ENCODE peak calls at places on chromosomes 1 and 21, in nine cellular contexts. Z, T, C, L, A, N, O, V and E are unnamed samples.

GRCh38 chr1:170326221-170326620 is 180.5 kb downstream of the NTMT2 start:
- DNase-seq in Z (no peak), T (no peak), C (no peak), L (no peak), A (no peak), N (no peak), O (no peak), V (no peak), E (no peak)

GRCh38 chr1:214862421-214862820 is 220.1 kb upstream of the KCNK2 start:
- DNase-seq in Z (no peak), T (no peak), C (no peak), L (no peak), A (peak; percentile 73), N (no peak), O (no peak), V (no peak), E (no peak)

GRCh38 chr1:54153548-54154439 is 994 bp upstream of the CDCP2 start:
- DNase-seq in Z (peak; percentile 89), T (no peak), C (peak; percentile 88), L (no peak), A (peak; percentile 29), N (no peak), O (no peak), V (no peak), E (peak; percentile 76)

GRCh38 chr1:194052514-194053333 is 866.3 kb upstream of the B3GALT2 start:
- DNase-seq in Z (no peak), T (no peak), C (no peak), L (no peak), A (no peak), N (no peak), O (no peak), V (no peak), E (no peak)

GRCh38 chr1:183645453-183646024 is 7.6 kb downstream of the APOBEC4 start:
- DNase-seq in Z (no peak), T (no peak), C (no peak), L (no peak), A (no peak), N (no peak), O (no peak), V (no peak), E (no peak)

GRCh38 chr1:67896826-67897225 is 63.6 kb upstream of the GNG12 start:
- DNase-seq in Z (no peak), T (no peak), C (no peak), L (no peak), A (no peak), N (no peak), O (no peak), V (no peak), E (no peak)

GRCh38 chr1:47478090-47478489 is 40.2 kb downstream of the FOXD2 start:
- DNase-seq in Z (peak; percentile 88), T (no peak), C (no peak), L (no peak), A (no peak), N (no peak), O (no peak), V (no peak), E (no peak)

GRCh38 chr21:42481169-42481568 is 14.9 kb downstream of the RSPH1 start:
- DNase-seq in Z (no peak), T (no peak), C (no peak), L (no peak), A (no peak), N (no peak), O (no peak), V (no peak), E (no peak)

GRCh38 chr1:220123889-220124288 is 30.0 kb downstream of the IARS2 start:
- DNase-seq in Z (peak; percentile 36), T (no peak), C (no peak), L (peak; percentile 16), A (peak; percentile 42), N (peak; percentile 21), O (no peak), V (peak; percentile 14), E (no peak)

GRCh38 chr1:100452641-100453040 is 85.3 kb upstream of the GPR88 start:
- DNase-seq in Z (no peak), T (no peak), C (no peak), L (no peak), A (peak; percentile 46), N (no peak), O (no peak), V (no peak), E (no peak)

GRCh38 chr1:29912413-29912812 is 676.1 kb downstream of the PTPRU start:
- DNase-seq in Z (no peak), T (no peak), C (no peak), L (no peak), A (peak; percentile 42), N (peak; percentile 29), O (no peak), V (no peak), E (no peak)

GRCh38 chr21:45150630-45151265 is 76.4 kb downstream of the ADARB1 start:
- DNase-seq in Z (no peak), T (no peak), C (no peak), L (no peak), A (no peak), N (no peak), O (no peak), V (no peak), E (no peak)

GRCh38 chr1:59096501-59096900 is 200.4 kb upstream of the FGGY start:
- DNase-seq in Z (no peak), T (peak; percentile 52), C (no peak), L (no peak), A (no peak), N (no peak), O (no peak), V (no peak), E (peak; percentile 51)

GRCh38 chr1:65284229-65284628 is 25.1 kb upstream of the DNAJC6 start:
- DNase-seq in Z (no peak), T (peak; percentile 11), C (no peak), L (no peak), A (no peak), N (no peak), O (no peak), V (no peak), E (no peak)

GRCh38 chr1:233341117-233341516 is 13.6 kb downstream of the MAP3K21 start:
- DNase-seq in Z (no peak), T (no peak), C (no peak), L (no peak), A (no peak), N (no peak), O (no peak), V (no peak), E (no peak)

GRCh38 chr1:74772945-74773344 is 40.0 kb downstream of the TYW3 start:
- DNase-seq in Z (no peak), T (no peak), C (no peak), L (no peak), A (no peak), N (no peak), O (no peak), V (no peak), E (no peak)

GRCh38 chr1:204123376-204123775 is 28.5 kb downstream of the ETNK2 start:
- DNase-seq in Z (peak; percentile 44), T (no peak), C (no peak), L (peak; percentile 32), A (peak; percentile 30), N (no peak), O (no peak), V (no peak), E (no peak)

GRCh38 chr1:156667968-156668709 is 9.1 kb downstream of the NES start:
- DNase-seq in Z (no peak), T (no peak), C (no peak), L (no peak), A (no peak), N (no peak), O (no peak), V (no peak), E (no peak)

GRCh38 chr1:166937329-166937728 is 38.0 kb downstream of the ILDR2 start:
- DNase-seq in Z (no peak), T (peak; percentile 41), C (no peak), L (no peak), A (no peak), N (no peak), O (no peak), V (no peak), E (no peak)

GRCh38 chr1:42171679-42172266 is 7.2 kb upstream of the GUCA2A start:
- DNase-seq in Z (no peak), T (no peak), C (no peak), L (no peak), A (no peak), N (no peak), O (no peak), V (no peak), E (no peak)

GRCh38 chr1:36306902-36307456 is 811 bp downstream of the SH3D21 start:
- DNase-seq in Z (peak; percentile 94), T (peak; percentile 91), C (peak; percentile 84), L (peak; percentile 93), A (peak; percentile 97), N (peak; percentile 90), O (peak; percentile 95), V (peak; percentile 87), E (peak; percentile 94)

GRCh38 chr1:180255538-180256352 is 25.7 kb downstream of the LHX4 start:
- DNase-seq in Z (no peak), T (no peak), C (no peak), L (no peak), A (no peak), N (no peak), O (no peak), V (no peak), E (no peak)